ENCODE peak calls at places on chromosomes 3 and 15, in six cellular contexts. F is CD8-positive, alpha-beta T cell; S is CD8-positive, alpha-beta memory T cell; J is heart left ventricle; V is DND-41; C is neuronal stem cell. Y is an unnamed sample.

GRCh38 chr3:158791259-158791920 is 10.5 kb upstream of the MFSD1 start:
- DNase-seq in F (no peak), S (no peak), J (no peak), V (peak; percentile 50), C (peak; percentile 50), Y (peak; percentile 61)

GRCh38 chr3:170222647-170223541 is 670 bp downstream of the PRKCI start:
- DNase-seq in F (peak; percentile 50), S (peak; percentile 18), J (peak; percentile 49), V (no peak), C (peak; percentile 20), Y (peak; percentile 65)

GRCh38 chr3:134330895-134331810 is 43.1 kb downstream of the AMOTL2 start:
- DNase-seq in F (no peak), S (no peak), J (no peak), V (no peak), C (no peak), Y (no peak)

GRCh38 chr3:150970665-150971327 is 1.7 kb downstream of the CLRN1 start:
- DNase-seq in F (no peak), S (no peak), J (no peak), V (no peak), C (no peak), Y (no peak)

GRCh38 chr3:157115069-157116006 is 44.6 kb downstream of the CCNL1 start:
- DNase-seq in F (no peak), S (no peak), J (peak; percentile 63), V (no peak), C (peak; percentile 58), Y (no peak)

GRCh38 chr3:30347679-30348216 is 258.7 kb upstream of the TGFBR2 start:
- DNase-seq in F (no peak), S (no peak), J (no peak), V (peak; percentile 61), C (no peak), Y (no peak)

GRCh38 chr3:13378155-13378554 is 42.0 kb downstream of the NUP210 start:
- DNase-seq in F (no peak), S (no peak), J (no peak), V (no peak), C (no peak), Y (no peak)

GRCh38 chr3:68088216-68088615 is 433.8 kb upstream of the SUCLG2 start:
- DNase-seq in F (peak; percentile 59), S (peak; percentile 5), J (no peak), V (peak; percentile 7), C (no peak), Y (peak; percentile 77)

GRCh38 chr15:40845511-40846284 is 1.9 kb downstream of the SPINT1 start:
- DNase-seq in F (no peak), S (no peak), J (no peak), V (no peak), C (no peak), Y (no peak)

GRCh38 chr3:8328971-8329370 is 172.7 kb upstream of the LMCD1 start:
- DNase-seq in F (no peak), S (no peak), J (no peak), V (no peak), C (no peak), Y (peak; percentile 3)

GRCh38 chr3:170726976-170727661 is 141.2 kb upstream of the SLC7A14 start:
- DNase-seq in F (no peak), S (no peak), J (no peak), V (no peak), C (no peak), Y (no peak)

GRCh38 chr15:49624046-49624445 is 3.2 kb downstream of the DTWD1 start:
- DNase-seq in F (no peak), S (no peak), J (no peak), V (no peak), C (no peak), Y (no peak)

GRCh38 chr3:46649436-46649835 is 37.1 kb downstream of the FAM240A start:
- DNase-seq in F (no peak), S (no peak), J (no peak), V (no peak), C (no peak), Y (no peak)

GRCh38 chr15:67822537-67823370 is 2.6 kb upstream of the SKOR1 start:
- DNase-seq in F (no peak), S (no peak), J (peak; percentile 9), V (no peak), C (no peak), Y (no peak)

GRCh38 chr3:48565591-48566400 is 2.2 kb upstream of the UCN2 start:
- DNase-seq in F (no peak), S (no peak), J (no peak), V (no peak), C (no peak), Y (no peak)
- H3K27ac ChIP-seq in F (no peak overlapping the region), S (no peak overlapping the region), J (no peak overlapping the region), V (no peak overlapping the region), C (no peak overlapping the region), Y (no peak overlapping the region)

GRCh38 chr3:124131158-124132115 is 139.5 kb upstream of the ROPN1 start:
- DNase-seq in F (no peak), S (no peak), J (peak; percentile 59), V (no peak), C (no peak), Y (no peak)
- H3K4me3 ChIP-seq in F (no peak overlapping the region), S (no peak overlapping the region), J (no peak overlapping the region), V (no peak overlapping the region), C (no peak overlapping the region), Y (no peak overlapping the region)

GRCh38 chr3:139830817-139831216 is 104.2 kb upstream of the CLSTN2 start:
- DNase-seq in F (no peak), S (no peak), J (peak; percentile 79), V (no peak), C (peak; percentile 20), Y (no peak)
- H3K9me3 ChIP-seq in F (no peaks in the 10 kb centered on the region), S (no peaks in the 10 kb centered on the region), J (no peaks in the 10 kb centered on the region), V (no peaks in the 10 kb centered on the region), C (no peaks in the 10 kb centered on the region), Y (no peaks in the 10 kb centered on the region)

DNA sequence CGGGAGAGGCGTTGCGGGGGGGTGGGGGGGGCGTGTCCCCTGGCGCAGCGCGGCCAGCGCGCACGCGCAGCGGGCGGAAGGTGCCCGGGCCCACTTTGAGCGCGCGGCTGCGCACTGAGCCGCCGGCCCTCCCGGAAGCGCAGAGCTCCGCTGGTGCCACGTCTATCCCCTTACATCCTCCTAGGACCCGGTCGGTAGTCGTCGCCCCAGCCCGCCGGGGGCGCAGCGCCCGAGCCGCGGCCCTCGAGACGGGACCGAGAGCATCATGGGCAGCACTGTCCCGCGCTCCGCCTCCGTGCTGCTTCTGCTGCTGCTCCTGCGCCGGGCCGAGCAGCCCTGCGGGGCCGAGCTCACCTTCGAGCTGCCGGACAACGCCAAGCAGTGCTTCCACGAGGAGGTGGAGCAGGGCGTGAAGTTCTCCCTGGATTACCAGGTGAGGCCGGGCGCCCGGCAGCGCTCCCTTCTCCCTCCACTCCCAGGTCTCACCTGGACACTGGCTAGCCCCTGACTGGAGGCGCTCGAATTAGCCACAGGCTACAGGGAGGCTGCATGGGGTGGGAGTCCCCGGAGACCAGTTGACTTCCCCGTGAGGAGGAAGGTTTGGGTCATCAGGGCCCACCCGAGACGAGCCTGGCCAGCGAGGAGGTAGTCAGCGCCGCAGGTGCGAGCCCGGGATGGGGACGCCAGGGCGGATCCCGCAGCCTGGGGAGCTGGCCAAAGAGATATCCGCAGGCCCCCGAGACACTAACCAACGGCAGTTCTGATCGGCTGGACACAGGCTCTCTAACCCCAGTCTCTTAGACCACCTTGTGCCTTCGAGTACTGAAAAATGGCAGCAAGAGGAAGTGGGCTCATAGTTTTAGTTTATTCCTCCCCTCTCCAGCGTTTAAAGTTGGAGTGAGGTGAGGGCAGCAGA is at the start of gene TMED3:
- DNase-seq in F (peak; percentile 87), S (peak; percentile 70), J (peak; percentile 75), V (peak; percentile 85), C (peak; percentile 80), Y (peak; percentile 82)
- H3K27ac ChIP-seq in F (peak within 1 kb of the TSS; percentile 47), S (peak within 1 kb of the TSS; percentile 73), J (no peak within 1 kb of the TSS), V (peak within 1 kb of the TSS; percentile 78), C (peak within 1 kb of the TSS; percentile 40), Y (peak within 1 kb of the TSS; percentile 45)

Y was measured in CD4-positive, alpha-beta memory T cell.